ENCODE peak calls at places on chromosomes 6 and 20, in nine cellular contexts. One of them, this sample, is unnamed.

GRCh38 chr20:10282930-10283556 is 64.4 kb downstream of the SNAP25 start:
- DNase-seq in stimulated activated CD8-positive, alpha-beta memory T cell treated with anti-CD3 and anti-CD28 coated beads, Interleukin-2, amount 100 ng/mL, for 48 hours: no peak
- DNase-seq in immature natural killer cell: no peak
- DNase-seq in HCEC 1CT: peak
- DNase-seq in fibroblast of gingiva: no peak
- DNase-seq in NCI-H460: no peak
- DNase-seq in GM12865: no peak
- DNase-seq in anterior cingulate cortex: no peak
- DNase-seq in neural crest cell: no peak
- DNase-seq in this sample: no peak

GRCh38 chr6:89640804-89641203 is 2.3 kb upstream of the LYRM2 start:
- DNase-seq in stimulated activated CD8-positive, alpha-beta memory T cell treated with anti-CD3 and anti-CD28 coated beads, Interleukin-2, amount 100 ng/mL, for 48 hours: no peak
- DNase-seq in NCI-H460: no peak
- DNase-seq in anterior cingulate cortex: no peak
- DNase-seq in GM12865: no peak
- DNase-seq in HCEC 1CT: no peak
- DNase-seq in fibroblast of gingiva: no peak
- DNase-seq in neural crest cell: no peak
- DNase-seq in immature natural killer cell: no peak
- DNase-seq in this sample: no peak

GRCh38 chr6:94902974-94903628 is 674.2 kb upstream of the MANEA start:
- DNase-seq in neural crest cell: no peak
- DNase-seq in HCEC 1CT: no peak
- DNase-seq in stimulated activated CD8-positive, alpha-beta memory T cell treated with anti-CD3 and anti-CD28 coated beads, Interleukin-2, amount 100 ng/mL, for 48 hours: no peak
- DNase-seq in fibroblast of gingiva: no peak
- DNase-seq in immature natural killer cell: no peak
- DNase-seq in anterior cingulate cortex: no peak
- DNase-seq in NCI-H460: no peak
- DNase-seq in GM12865: no peak
- DNase-seq in this sample: no peak

GRCh38 chr20:57592263-57593092 is 27.7 kb downstream of the ZBP1 start:
- DNase-seq in anterior cingulate cortex: no peak
- DNase-seq in fibroblast of gingiva: no peak
- DNase-seq in HCEC 1CT: no peak
- DNase-seq in immature natural killer cell: no peak
- DNase-seq in GM12865: no peak
- DNase-seq in neural crest cell: no peak
- DNase-seq in NCI-H460: no peak
- DNase-seq in stimulated activated CD8-positive, alpha-beta memory T cell treated with anti-CD3 and anti-CD28 coated beads, Interleukin-2, amount 100 ng/mL, for 48 hours: no peak
- DNase-seq in this sample: no peak

GRCh38 chr6:114218831-114219230 is 124.0 kb downstream of the HS3ST5 start:
- DNase-seq in HCEC 1CT: no peak
- DNase-seq in fibroblast of gingiva: no peak
- DNase-seq in NCI-H460: no peak
- DNase-seq in immature natural killer cell: no peak
- DNase-seq in GM12865: no peak
- DNase-seq in anterior cingulate cortex: no peak
- DNase-seq in neural crest cell: no peak
- DNase-seq in stimulated activated CD8-positive, alpha-beta memory T cell treated with anti-CD3 and anti-CD28 coated beads, Interleukin-2, amount 100 ng/mL, for 48 hours: no peak
- DNase-seq in this sample: no peak

GRCh38 chr20:1961374-1961773 is 32.5 kb downstream of the PDYN start:
- DNase-seq in fibroblast of gingiva: no peak
- DNase-seq in immature natural killer cell: no peak
- DNase-seq in NCI-H460: no peak
- DNase-seq in stimulated activated CD8-positive, alpha-beta memory T cell treated with anti-CD3 and anti-CD28 coated beads, Interleukin-2, amount 100 ng/mL, for 48 hours: no peak
- DNase-seq in neural crest cell: no peak
- DNase-seq in anterior cingulate cortex: no peak
- DNase-seq in GM12865: no peak
- DNase-seq in HCEC 1CT: no peak
- DNase-seq in this sample: no peak

GRCh38 chr6:20680697-20681165 is 146.5 kb downstream of the CDKAL1 start:
- DNase-seq in NCI-H460: no peak
- DNase-seq in fibroblast of gingiva: peak
- DNase-seq in HCEC 1CT: no peak
- DNase-seq in neural crest cell: no peak
- DNase-seq in immature natural killer cell: no peak
- DNase-seq in GM12865: no peak
- DNase-seq in anterior cingulate cortex: no peak
- DNase-seq in stimulated activated CD8-positive, alpha-beta memory T cell treated with anti-CD3 and anti-CD28 coated beads, Interleukin-2, amount 100 ng/mL, for 48 hours: no peak
- DNase-seq in this sample: no peak

GRCh38 chr6:11161031-11161966 is 49.8 kb upstream of the ERVFRD-1 start:
- DNase-seq in fibroblast of gingiva: peak
- DNase-seq in stimulated activated CD8-positive, alpha-beta memory T cell treated with anti-CD3 and anti-CD28 coated beads, Interleukin-2, amount 100 ng/mL, for 48 hours: no peak
- DNase-seq in anterior cingulate cortex: peak
- DNase-seq in immature natural killer cell: no peak
- DNase-seq in neural crest cell: no peak
- DNase-seq in HCEC 1CT: peak
- DNase-seq in GM12865: no peak
- DNase-seq in NCI-H460: no peak
- DNase-seq in this sample: no peak

GRCh38 chr6:167573461-167574215 is 248.8 kb downstream of the TTLL2 start:
- DNase-seq in NCI-H460: no peak
- DNase-seq in HCEC 1CT: no peak
- DNase-seq in fibroblast of gingiva: no peak
- DNase-seq in anterior cingulate cortex: no peak
- DNase-seq in neural crest cell: no peak
- DNase-seq in stimulated activated CD8-positive, alpha-beta memory T cell treated with anti-CD3 and anti-CD28 coated beads, Interleukin-2, amount 100 ng/mL, for 48 hours: no peak
- DNase-seq in immature natural killer cell: no peak
- DNase-seq in GM12865: no peak
- DNase-seq in this sample: no peak

GRCh38 chr20:37796121-37796520 is 102.3 kb downstream of the CTNNBL1 start:
- DNase-seq in immature natural killer cell: no peak
- DNase-seq in HCEC 1CT: no peak
- DNase-seq in anterior cingulate cortex: no peak
- DNase-seq in GM12865: no peak
- DNase-seq in neural crest cell: no peak
- DNase-seq in NCI-H460: no peak
- DNase-seq in fibroblast of gingiva: no peak
- DNase-seq in stimulated activated CD8-positive, alpha-beta memory T cell treated with anti-CD3 and anti-CD28 coated beads, Interleukin-2, amount 100 ng/mL, for 48 hours: no peak
- DNase-seq in this sample: no peak

This sample was measured in DMS153.